ENCODE peak calls at places on chromosome 9, in seven cellular contexts. N is endodermal cell; J is breast epithelium; W is transverse colon; G is fibroblast of lung; X is CD8-positive, alpha-beta T cell; E is A549. H is an unnamed sample. For H3K4me1, the result is how much of the 10 kb centered on the place peaks cover.

GRCh38 chr9:20640331-20641187 is 18.3 kb upstream of the MLLT3 start:
- DNase-seq in W (peak), E (no peak), N (no peak), X (peak), J (peak), G (peak), H (peak)

GRCh38 chr9:96113045-96113444 is 188.9 kb downstream of the HSD17B3 start:
- DNase-seq in X (no peak), G (no peak), W (no peak), E (no peak), J (no peak), N (peak), H (no peak)

GRCh38 chr9:69376651-69377050 is 51.6 kb downstream of the ENTREP1 start:
- DNase-seq in E (no peak), G (peak), J (peak), W (no peak), X (no peak), N (no peak), H (no peak)

GRCh38 chr9:3809724-3810123 is 283.9 kb upstream of the RFX3 start:
- DNase-seq in W (no peak), E (no peak), J (peak), X (no peak), N (no peak), G (peak), H (no peak)

GRCh38 chr9:75455444-75455921 is 367.2 kb downstream of the OSTF1 start:
- DNase-seq in G (peak), N (no peak), J (no peak), W (no peak), X (no peak), E (no peak), H (no peak)

GRCh38 chr9:87140142-87140541 is 192.8 kb upstream of the GAS1 start:
- DNase-seq in J (no peak), W (no peak), E (no peak), X (no peak), N (no peak), G (no peak), H (no peak)

GRCh38 chr9:130634801-130635200 is 29.6 kb upstream of the PRDM12 start:
- DNase-seq in E (no peak), X (no peak), W (no peak), G (no peak), N (no peak), J (no peak), H (no peak)

GRCh38 chr9:105670315-105670714 is 8.1 kb downstream of the TAL2 start:
- DNase-seq in E (no peak), N (no peak), G (no peak), W (no peak), X (no peak), J (no peak), H (no peak)

GRCh38 chr9:77440057-77440456 is 208.1 kb downstream of the GNA14 start:
- DNase-seq in W (no peak), N (peak), E (no peak), J (no peak), G (peak), X (no peak), H (no peak)

GRCh38 chr9:30714389-30714788 is 1670.1 kb upstream of the ACO1 start:
- DNase-seq in X (no peak), J (no peak), E (no peak), N (no peak), W (no peak), G (no peak), H (no peak)

GRCh38 chr9:114303977-114304376 is 18.9 kb upstream of the ORM1 start:
- DNase-seq in J (no peak), E (no peak), G (no peak), N (no peak), X (peak), W (peak), H (no peak)

GRCh38 chr9:108766786-108767185 is 89.0 kb downstream of the ACTL7B start:
- DNase-seq in E (no peak), N (peak), W (no peak), G (no peak), X (no peak), J (no peak), H (no peak)

GRCh38 chr9:78001946-78002731 is 29.5 kb downstream of the GNAQ start:
- DNase-seq in X (no peak), G (peak), E (no peak), N (no peak), J (no peak), W (no peak), H (no peak)

GRCh38 chr9:135403733-135404450 is 75.7 kb upstream of the PPP1R26 start:
- DNase-seq in W (no peak), J (no peak), G (no peak), X (no peak), E (no peak), N (no peak), H (no peak)

GRCh38 chr9:96555567-96556386 is 63.9 kb downstream of the CDC14B start:
- DNase-seq in X (no peak), E (no peak), N (no peak), W (no peak), J (no peak), G (peak), H (no peak)

GRCh38 chr9:37060821-37061220 is 26.8 kb upstream of the PAX5 start:
- DNase-seq in N (no peak), X (no peak), G (no peak), W (no peak), J (no peak), E (no peak), H (no peak)

GRCh38 chr9:27870404-27870803 is 297.1 kb upstream of the C9orf72 start:
- DNase-seq in N (no peak), G (no peak), W (no peak), J (no peak), E (no peak), X (no peak), H (no peak)

GRCh38 chr9:5442400-5443011 is 4.8 kb upstream of the PLGRKT start:
- DNase-seq in J (no peak), N (peak), X (no peak), G (peak), E (peak), W (peak), H (no peak)

GRCh38 chr9:129481824-129482511 is 138.9 kb downstream of the C9orf50 start:
- DNase-seq in W (no peak), G (peak), N (peak), J (no peak), X (no peak), E (no peak), H (no peak)
- H3K4me1 ChIP-seq in W (under half), G (under half), N (under half), J (under half), X (under half), E (half or more), H (under half)

DNA sequence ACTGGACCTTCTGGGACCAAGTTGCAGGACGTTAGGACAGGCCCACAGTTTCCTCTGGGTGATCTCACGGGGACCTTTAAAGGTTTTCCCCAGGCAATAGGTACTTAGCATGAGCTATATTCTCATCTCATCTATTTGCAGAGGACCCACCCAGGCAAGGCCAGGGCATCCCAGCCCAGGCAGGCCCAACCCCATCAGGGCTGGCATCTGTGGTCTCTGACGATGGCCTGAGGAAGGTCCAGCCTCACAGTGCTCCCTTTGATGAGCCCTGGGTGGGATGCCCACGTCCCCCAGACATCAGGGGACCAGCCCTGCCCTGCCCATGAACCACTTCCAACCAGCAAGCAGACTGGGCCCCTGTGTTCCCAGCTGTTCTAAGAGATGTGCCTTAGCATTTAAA is 38.8 kb upstream of the SPTLC1 start:
- DNase-seq in G (no peak), W (no peak), N (no peak), E (no peak), X (no peak), J (peak), H (no peak)
- H3K27ac ChIP-seq in G (peak), W (peak), N (no peak), E (peak), X (no peak), J (no peak), H (no peak)

GRCh38 chr9:98249774-98250173 is 5.7 kb downstream of the TBC1D2 start:
- DNase-seq in G (no peak), J (no peak), X (no peak), W (no peak), N (no peak), E (no peak), H (no peak)
- H3K4me1 ChIP-seq in G (under half), J (under half), X (under half), W (under half), N (under half), E (half or more), H (half or more)

GRCh38 chr9:90245661-90246060 is 397.0 kb downstream of the DIRAS2 start:
- DNase-seq in N (no peak), J (no peak), W (no peak), G (no peak), E (no peak), X (no peak), H (no peak)

GRCh38 chr9:90249094-90249493 is 393.5 kb downstream of the DIRAS2 start:
- DNase-seq in J (no peak), E (no peak), W (no peak), N (no peak), G (no peak), X (no peak), H (no peak)

GRCh38 chr9:90256345-90256744 is 386.3 kb downstream of the DIRAS2 start:
- DNase-seq in W (no peak), G (no peak), N (no peak), X (no peak), J (no peak), E (no peak), H (no peak)

GRCh38 chr9:90251311-90251710 is 391.3 kb downstream of the DIRAS2 start:
- DNase-seq in G (no peak), N (no peak), E (no peak), J (no peak), W (no peak), X (no peak), H (no peak)
- H3K27ac ChIP-seq in G (no peak), N (no peak), E (no peak), J (no peak), W (no peak), X (no peak), H (no peak)

DNA sequence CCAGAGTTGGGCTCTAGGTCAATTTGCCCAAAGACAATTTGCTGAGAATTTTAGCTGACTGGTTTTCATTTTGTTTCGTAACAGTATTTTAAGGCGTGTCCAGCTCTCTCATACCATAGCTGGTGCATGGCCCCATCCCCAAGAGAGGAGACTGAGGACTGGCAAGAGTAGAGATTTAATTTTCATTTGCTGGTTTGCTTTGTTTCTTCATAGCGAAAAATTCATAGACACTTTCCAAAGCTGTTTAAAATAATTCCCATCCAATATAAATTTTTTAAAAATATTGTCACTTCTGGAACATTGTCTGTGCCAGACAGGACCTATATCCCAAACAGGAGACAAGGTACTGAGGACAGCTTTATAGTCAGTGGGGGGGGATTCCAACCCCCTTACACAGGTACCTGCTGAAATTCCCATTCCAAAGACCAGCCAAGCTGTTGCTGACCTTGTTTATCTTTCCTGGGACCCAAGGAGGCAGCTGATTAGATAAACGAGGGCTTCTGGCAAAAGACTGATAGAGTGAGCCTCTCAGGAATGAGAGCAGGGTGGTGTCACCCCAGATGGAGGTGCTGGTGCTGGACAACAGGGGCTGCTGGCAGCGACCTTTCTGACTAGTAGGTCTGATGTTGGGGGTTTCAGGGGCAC is 6.8 kb upstream of the ANGPTL2 start:
- DNase-seq in E (no peak), N (peak), X (no peak), G (no peak), W (no peak), J (no peak), H (no peak)
- H3K4me1 ChIP-seq in E (under half), N (under half), X (under half), G (under half), W (under half), J (under half), H (under half)

H was measured in CD4-positive, alpha-beta memory T cell.